ENCODE peak calls at places on chromosomes 2 and 18, in five cellular contexts. B, C, D, H and F are unnamed samples.

GRCh38 chr2:162123806-162124758 is 28.0 kb downstream of the GCG start:
- DNase-seq in B (no peak), C (no peak), D (no peak), H (peak), F (no peak)

GRCh38 chr2:213243189-213244044 is 40.8 kb upstream of the SPAG16 start:
- DNase-seq in B (no peak), C (no peak), D (no peak), H (no peak), F (no peak)

GRCh38 chr2:32792416-32792815 is 154.3 kb upstream of the LTBP1 start:
- DNase-seq in B (no peak), C (no peak), D (no peak), H (no peak), F (no peak)

GRCh38 chr2:46297546-46298271 is 502 bp downstream of the EPAS1 start:
- DNase-seq in B (no peak), C (peak), D (peak), H (peak), F (no peak)

GRCh38 chr18:56286775-56287174 is 351.6 kb downstream of the TXNL1 start:
- DNase-seq in B (peak), C (no peak), D (no peak), H (no peak), F (peak)

GRCh38 chr2:210496512-210496911 is 20.0 kb upstream of the LANCL1 start:
- DNase-seq in B (no peak), C (no peak), D (no peak), H (no peak), F (no peak)

GRCh38 chr2:21422724-21423522 is 299.2 kb downstream of the TDRD15 start:
- DNase-seq in B (no peak), C (no peak), D (no peak), H (peak), F (no peak)

GRCh38 chr2:234550511-234551107 is 53.7 kb upstream of the ARL4C start:
- DNase-seq in B (peak), C (peak), D (peak), H (peak), F (no peak)

GRCh38 chr2:67311536-67311935 is 85.6 kb upstream of the ETAA1 start:
- DNase-seq in B (peak), C (no peak), D (no peak), H (no peak), F (peak)

GRCh38 chr18:11553098-11553940 is 56.1 kb upstream of the SLC35G4 start:
- DNase-seq in B (peak), C (peak), D (no peak), H (peak), F (peak)

GRCh38 chr2:134271758-134272157 is 17.9 kb downstream of the MGAT5 start:
- DNase-seq in B (no peak), C (no peak), D (no peak), H (no peak), F (no peak)

GRCh38 chr2:195657634-195658540 is 861 bp downstream of the SLC39A10 start:
- DNase-seq in B (peak), C (peak), D (peak), H (peak), F (peak)

GRCh38 chr2:108701208-108701607 is 18.1 kb upstream of the RANBP2 start:
- DNase-seq in B (no peak), C (no peak), D (no peak), H (no peak), F (no peak)

GRCh38 chr18:23998811-23999210 is 15.7 kb upstream of the TTC39C start:
- DNase-seq in B (no peak), C (no peak), D (no peak), H (peak), F (no peak)

GRCh38 chr2:13822365-13822764 is 810.2 kb upstream of the LRATD1 start:
- DNase-seq in B (no peak), C (no peak), D (no peak), H (no peak), F (no peak)

GRCh38 chr2:130286983-130287655 is 55.6 kb upstream of the IMP4 start:
- DNase-seq in B (no peak), C (no peak), D (no peak), H (no peak), F (no peak)

GRCh38 chr2:147636238-147636887 is 208.5 kb upstream of the ACVR2A start:
- DNase-seq in B (no peak), C (no peak), D (no peak), H (no peak), F (no peak)

GRCh38 chr2:118529931-118530330 is 317.5 kb downstream of the EN1 start:
- DNase-seq in B (no peak), C (no peak), D (no peak), H (no peak), F (no peak)

GRCh38 chr2:16750175-16750924 is 84.7 kb upstream of the CYRIA start:
- DNase-seq in B (no peak), C (no peak), D (no peak), H (no peak), F (no peak)

GRCh38 chr2:12317853-12318426 is 398.8 kb upstream of the TRIB2 start:
- DNase-seq in B (peak), C (no peak), D (no peak), H (no peak), F (peak)

GRCh38 chr2:216539791-216540241 is 41.2 kb downstream of the RPL37A start:
- DNase-seq in B (no peak), C (no peak), D (no peak), H (peak), F (no peak)

GRCh38 chr2:174585111-174585510 is 12.5 kb downstream of the WIPF1 start:
- DNase-seq in B (peak), C (no peak), D (no peak), H (peak), F (no peak)

GRCh38 chr2:19743641-19744040 is 158.1 kb downstream of the TTC32 start:
- DNase-seq in B (no peak), C (no peak), D (no peak), H (no peak), F (no peak)

GRCh38 chr2:145380436-145381017 is 860.6 kb upstream of the ZEB2 start:
- DNase-seq in B (peak), C (no peak), D (no peak), H (peak), F (peak)

GRCh38 chr2:160429248-160430000 is 64.2 kb downstream of the RBMS1 start:
- DNase-seq in B (no peak), C (no peak), D (no peak), H (peak), F (no peak)

GRCh38 chr18:13982136-13982535 is 66.8 kb upstream of the MC2R start:
- DNase-seq in B (no peak), C (no peak), D (no peak), H (no peak), F (no peak)

GRCh38 chr2:88818381-88818780 is 126.9 kb downstream of the RPIA start:
- DNase-seq in B (no peak), C (no peak), D (no peak), H (no peak), F (no peak)

GRCh38 chr2:127382836-127383235 is 4.9 kb downstream of the MAP3K2 start:
- DNase-seq in B (no peak), C (no peak), D (no peak), H (no peak), F (no peak)

GRCh38 chr18:32381761-32382160 is 88.9 kb downstream of the GAREM1 start:
- DNase-seq in B (no peak), C (no peak), D (no peak), H (no peak), F (no peak)

GRCh38 chr18:80179857-80180558 is 67.3 kb downstream of the PARD6G start:
- DNase-seq in B (no peak), C (no peak), D (no peak), H (no peak), F (no peak)

GRCh38 chr2:151299940-151300539 is 10.6 kb upstream of the NMI start:
- DNase-seq in B (no peak), C (no peak), D (no peak), H (no peak), F (no peak)